ENCODE peak calls at places on chromosomes 6 and 20, in five cellular contexts. One of them, this sample, is unnamed.

GRCh38 chr6:16437984-16438383 is 199.6 kb downstream of the GMPR start:
- DNase-seq in progenitor cell of endocrine pancreas: no peak
- DNase-seq in PC-9: no peak
- DNase-seq in WERI-Rb-1: no peak
- DNase-seq in adrenal gland: no peak
- DNase-seq in this sample: no peak

GRCh38 chr6:149330133-149330532 is 12.6 kb downstream of the TAB2 start:
- DNase-seq in WERI-Rb-1: no peak
- DNase-seq in PC-9: no peak
- DNase-seq in adrenal gland: no peak
- DNase-seq in progenitor cell of endocrine pancreas: no peak
- DNase-seq in this sample: no peak

GRCh38 chr20:6407163-6407562 is 284.3 kb upstream of the FERMT1 start:
- DNase-seq in WERI-Rb-1: no peak
- DNase-seq in PC-9: no peak
- DNase-seq in adrenal gland: no peak
- DNase-seq in progenitor cell of endocrine pancreas: no peak
- DNase-seq in this sample: no peak

GRCh38 chr6:20686142-20686541 is 151.9 kb downstream of the CDKAL1 start:
- DNase-seq in WERI-Rb-1: peak; percentile 74
- DNase-seq in adrenal gland: no peak
- DNase-seq in progenitor cell of endocrine pancreas: no peak
- DNase-seq in PC-9: no peak
- DNase-seq in this sample: no peak

GRCh38 chr6:69693749-69694148 is 103.1 kb downstream of the LMBRD1 start:
- DNase-seq in PC-9: no peak
- DNase-seq in progenitor cell of endocrine pancreas: no peak
- DNase-seq in adrenal gland: no peak
- DNase-seq in WERI-Rb-1: no peak
- DNase-seq in this sample: no peak

GRCh38 chr6:71466362-71466761 is 177.8 kb downstream of the OGFRL1 start:
- DNase-seq in adrenal gland: no peak
- DNase-seq in progenitor cell of endocrine pancreas: no peak
- DNase-seq in PC-9: no peak
- DNase-seq in WERI-Rb-1: no peak
- DNase-seq in this sample: no peak

GRCh38 chr6:133160531-133160930 is 80.6 kb upstream of the EYA4 start:
- DNase-seq in PC-9: no peak
- DNase-seq in WERI-Rb-1: no peak
- DNase-seq in progenitor cell of endocrine pancreas: no peak
- DNase-seq in adrenal gland: no peak
- DNase-seq in this sample: no peak

GRCh38 chr6:157985378-157986155 is 3.9 kb downstream of the SYNJ2 start:
- DNase-seq in PC-9: no peak
- DNase-seq in progenitor cell of endocrine pancreas: no peak
- DNase-seq in adrenal gland: no peak
- DNase-seq in WERI-Rb-1: peak; percentile 43
- DNase-seq in this sample: no peak

GRCh38 chr6:23690650-23691049 is 435.4 kb upstream of the NRSN1 start:
- DNase-seq in adrenal gland: no peak
- DNase-seq in PC-9: no peak
- DNase-seq in WERI-Rb-1: no peak
- DNase-seq in progenitor cell of endocrine pancreas: no peak
- DNase-seq in this sample: no peak

GRCh38 chr6:10316327-10316726 is 98.5 kb downstream of the TFAP2A start:
- DNase-seq in PC-9: peak; percentile 79
- DNase-seq in adrenal gland: peak; percentile 76
- DNase-seq in progenitor cell of endocrine pancreas: no peak
- DNase-seq in WERI-Rb-1: no peak
- DNase-seq in this sample: peak; percentile 89

GRCh38 chr6:109612268-109612667 is 78.7 kb downstream of the AK9 start:
- DNase-seq in PC-9: no peak
- DNase-seq in progenitor cell of endocrine pancreas: no peak
- DNase-seq in adrenal gland: no peak
- DNase-seq in WERI-Rb-1: no peak
- DNase-seq in this sample: no peak

DNA sequence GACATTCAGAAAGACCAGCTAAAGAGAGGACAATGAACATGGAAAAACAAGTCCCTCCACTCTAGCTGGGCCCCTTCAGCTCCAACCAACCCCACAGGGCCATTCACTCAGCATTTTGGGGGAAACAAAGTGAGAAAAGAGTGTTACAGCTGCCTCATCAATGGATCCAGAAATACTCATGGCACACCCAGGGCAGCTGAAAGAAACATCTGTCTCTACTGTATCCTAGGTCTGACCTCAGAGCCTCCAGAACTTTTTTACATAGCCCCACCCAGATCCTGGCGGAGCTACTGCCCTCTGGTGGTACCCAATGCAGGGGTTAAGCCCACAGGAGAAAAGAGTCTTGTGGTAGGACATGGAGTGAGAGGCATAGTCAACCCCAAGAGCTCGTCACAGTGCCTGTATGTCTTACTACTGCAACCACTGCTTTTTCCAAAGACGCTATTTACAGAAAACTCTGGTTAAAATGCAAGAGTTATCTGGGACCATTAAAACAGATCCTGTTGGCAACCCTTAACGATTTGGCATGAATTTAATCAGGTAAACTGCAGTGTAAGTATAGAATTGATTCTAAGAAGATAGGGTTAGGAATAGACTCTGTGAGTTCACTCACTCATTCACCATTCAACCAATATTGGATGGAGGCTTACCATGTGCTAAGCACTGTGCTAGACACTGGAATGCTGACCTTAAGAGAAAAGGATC is 37.4 kb upstream of the FAM83C start:
- DNase-seq in WERI-Rb-1: peak; percentile 57
- DNase-seq in progenitor cell of endocrine pancreas: no peak
- DNase-seq in adrenal gland: no peak
- DNase-seq in PC-9: peak; percentile 53
- DNase-seq in this sample: no peak
- TF ChIP-seq CTCF in WERI-Rb-1: peak; percentile 71
- TF ChIP-seq CTCF in progenitor cell of endocrine pancreas: peak; percentile 55
- TF ChIP-seq CTCF in adrenal gland: no peak
- TF ChIP-seq CTCF in PC-9: peak; percentile 58
- TF ChIP-seq CTCF in this sample: peak; percentile 89

GRCh38 chr6:37366910-37367309 is 13.1 kb downstream of the RNF8 start:
- DNase-seq in adrenal gland: no peak
- DNase-seq in progenitor cell of endocrine pancreas: no peak
- DNase-seq in PC-9: no peak
- DNase-seq in WERI-Rb-1: no peak
- DNase-seq in this sample: no peak

GRCh38 chr6:37362101-37362823 is 8.5 kb downstream of the RNF8 start:
- DNase-seq in WERI-Rb-1: peak; percentile 62
- DNase-seq in adrenal gland: no peak
- DNase-seq in PC-9: no peak
- DNase-seq in progenitor cell of endocrine pancreas: no peak
- DNase-seq in this sample: no peak

GRCh38 chr6:37368961-37369320 is 15.2 kb downstream of the RNF8 start:
- DNase-seq in progenitor cell of endocrine pancreas: no peak
- DNase-seq in PC-9: no peak
- DNase-seq in adrenal gland: no peak
- DNase-seq in WERI-Rb-1: no peak
- DNase-seq in this sample: no peak

GRCh38 chr6:37367557-37367956 is 13.8 kb downstream of the RNF8 start:
- DNase-seq in PC-9: no peak
- DNase-seq in adrenal gland: no peak
- DNase-seq in WERI-Rb-1: no peak
- DNase-seq in progenitor cell of endocrine pancreas: no peak
- DNase-seq in this sample: no peak

GRCh38 chr6:37365791-37366190 is 12.0 kb downstream of the RNF8 start:
- DNase-seq in progenitor cell of endocrine pancreas: no peak
- DNase-seq in adrenal gland: no peak
- DNase-seq in PC-9: no peak
- DNase-seq in WERI-Rb-1: no peak
- DNase-seq in this sample: no peak
- TF ChIP-seq CTCF in progenitor cell of endocrine pancreas: no peak
- TF ChIP-seq CTCF in adrenal gland: no peak
- TF ChIP-seq CTCF in PC-9: no peak
- TF ChIP-seq CTCF in WERI-Rb-1: no peak
- TF ChIP-seq CTCF in this sample: no peak

DNA sequence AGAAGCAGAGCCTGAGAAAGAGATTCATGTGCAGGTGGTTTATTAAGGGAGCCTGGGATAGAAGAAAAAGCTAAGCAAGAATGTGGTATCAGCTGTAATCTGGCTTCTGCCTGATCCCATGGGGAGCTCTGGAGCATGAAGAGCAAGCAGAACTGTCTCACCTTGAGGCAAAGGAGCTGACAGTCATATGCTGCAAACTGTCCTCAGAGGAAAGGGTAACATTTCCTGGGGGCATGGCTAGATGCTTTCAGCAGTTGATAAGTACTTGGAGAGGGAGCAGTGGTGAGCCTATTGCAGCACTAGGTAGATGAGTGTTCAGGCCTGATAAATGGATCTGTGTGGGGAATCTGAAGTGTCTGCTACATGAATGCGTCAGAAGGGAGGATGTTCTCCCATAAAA is 621.5 kb upstream of the BTBD3 start:
- DNase-seq in PC-9: no peak
- DNase-seq in WERI-Rb-1: no peak
- DNase-seq in adrenal gland: no peak
- DNase-seq in progenitor cell of endocrine pancreas: no peak
- DNase-seq in this sample: no peak
- TF ChIP-seq CTCF in PC-9: no peak
- TF ChIP-seq CTCF in WERI-Rb-1: no peak
- TF ChIP-seq CTCF in adrenal gland: no peak
- TF ChIP-seq CTCF in progenitor cell of endocrine pancreas: no peak
- TF ChIP-seq CTCF in this sample: no peak

GRCh38 chr20:22106308-22106938 is 401.0 kb downstream of the PAX1 start:
- DNase-seq in adrenal gland: no peak
- DNase-seq in progenitor cell of endocrine pancreas: no peak
- DNase-seq in PC-9: no peak
- DNase-seq in WERI-Rb-1: no peak
- DNase-seq in this sample: no peak
- TF ChIP-seq CTCF in adrenal gland: peak; percentile 15
- TF ChIP-seq CTCF in progenitor cell of endocrine pancreas: peak; percentile 86
- TF ChIP-seq CTCF in PC-9: peak; percentile 63
- TF ChIP-seq CTCF in WERI-Rb-1: no peak
- TF ChIP-seq CTCF in this sample: peak; percentile 32

GRCh38 chr20:40049838-40050237 is 639.2 kb downstream of the MAFB start:
- DNase-seq in WERI-Rb-1: no peak
- DNase-seq in progenitor cell of endocrine pancreas: no peak
- DNase-seq in adrenal gland: no peak
- DNase-seq in PC-9: no peak
- DNase-seq in this sample: no peak

GRCh38 chr20:40056186-40056585 is 632.9 kb downstream of the MAFB start:
- DNase-seq in progenitor cell of endocrine pancreas: no peak
- DNase-seq in adrenal gland: no peak
- DNase-seq in PC-9: no peak
- DNase-seq in WERI-Rb-1: no peak
- DNase-seq in this sample: no peak

GRCh38 chr20:40050596-40050995 is 638.4 kb downstream of the MAFB start:
- DNase-seq in progenitor cell of endocrine pancreas: no peak
- DNase-seq in WERI-Rb-1: no peak
- DNase-seq in adrenal gland: no peak
- DNase-seq in PC-9: no peak
- DNase-seq in this sample: no peak

GRCh38 chr20:40054311-40054710 is 634.7 kb downstream of the MAFB start:
- DNase-seq in WERI-Rb-1: no peak
- DNase-seq in progenitor cell of endocrine pancreas: no peak
- DNase-seq in PC-9: no peak
- DNase-seq in adrenal gland: no peak
- DNase-seq in this sample: no peak
- TF ChIP-seq CTCF in WERI-Rb-1: no peak
- TF ChIP-seq CTCF in progenitor cell of endocrine pancreas: no peak
- TF ChIP-seq CTCF in PC-9: no peak
- TF ChIP-seq CTCF in adrenal gland: no peak
- TF ChIP-seq CTCF in this sample: no peak

DNA sequence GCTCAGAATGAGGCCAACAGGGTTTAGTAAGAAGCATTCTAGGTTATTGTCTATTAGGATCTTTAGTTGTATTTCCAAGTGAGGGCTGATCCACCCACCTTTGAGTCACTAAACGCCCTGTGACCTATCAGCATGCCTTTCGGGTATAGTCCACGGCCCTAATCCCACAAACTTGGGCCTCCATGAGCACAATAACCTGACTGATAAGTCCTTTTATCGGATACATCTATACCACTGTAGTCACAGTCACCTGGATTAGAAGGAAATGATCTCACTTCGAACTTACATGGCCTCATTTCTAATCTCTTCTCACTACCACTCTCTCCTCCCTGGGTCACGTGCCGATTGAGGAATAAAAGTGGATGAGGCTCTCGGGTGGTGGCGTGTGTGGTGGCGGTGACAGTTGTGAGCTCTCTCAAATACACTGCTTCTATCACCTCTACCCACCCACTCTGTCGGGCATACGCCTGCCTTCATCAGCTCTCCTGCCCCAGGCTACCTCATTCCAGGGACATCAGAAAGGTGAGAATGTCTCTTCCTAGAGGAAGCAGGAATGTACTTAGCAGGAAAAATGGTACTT is 65.2 kb downstream of the TRAM2 start:
- DNase-seq in WERI-Rb-1: peak; percentile 68
- DNase-seq in progenitor cell of endocrine pancreas: no peak
- DNase-seq in adrenal gland: no peak
- DNase-seq in PC-9: peak; percentile 44
- DNase-seq in this sample: no peak
- TF ChIP-seq CTCF in WERI-Rb-1: no peak
- TF ChIP-seq CTCF in progenitor cell of endocrine pancreas: no peak
- TF ChIP-seq CTCF in adrenal gland: no peak
- TF ChIP-seq CTCF in PC-9: no peak
- TF ChIP-seq CTCF in this sample: no peak